ENCODE peak calls at places on chromosomes 12 and 14, in ten cellular contexts. One of them, this sample, is unnamed.

GRCh38 chr14:33796356-33796755 is 154.5 kb downstream of the EGLN3 start:
- DNase-seq in effector memory CD4-positive, alpha-beta T cell: no peak
- DNase-seq in ovary: no peak
- DNase-seq in kidney: no peak
- DNase-seq in left colon: no peak
- DNase-seq in NCI-H510A treated with DMSO at 0.1 percent for 48 hours: no peak
- DNase-seq in GM04504: no peak
- DNase-seq in fibroblast of mammary gland: peak; percentile 41
- DNase-seq in G401: no peak
- DNase-seq in Panc1: no peak
- DNase-seq in this sample: no peak

GRCh38 chr14:74945261-74945851 is 10.0 kb downstream of the PGF start:
- DNase-seq in G401: no peak
- DNase-seq in ovary: no peak
- DNase-seq in left colon: no peak
- DNase-seq in GM04504: no peak
- DNase-seq in fibroblast of mammary gland: peak; percentile 32
- DNase-seq in kidney: no peak
- DNase-seq in NCI-H510A treated with DMSO at 0.1 percent for 48 hours: no peak
- DNase-seq in Panc1: no peak
- DNase-seq in effector memory CD4-positive, alpha-beta T cell: no peak
- DNase-seq in this sample: no peak

GRCh38 chr12:92661269-92661668 is 41.5 kb upstream of the PLEKHG7 start:
- DNase-seq in kidney: no peak
- DNase-seq in effector memory CD4-positive, alpha-beta T cell: no peak
- DNase-seq in fibroblast of mammary gland: no peak
- DNase-seq in NCI-H510A treated with DMSO at 0.1 percent for 48 hours: no peak
- DNase-seq in left colon: no peak
- DNase-seq in G401: no peak
- DNase-seq in GM04504: no peak
- DNase-seq in Panc1: no peak
- DNase-seq in ovary: no peak
- DNase-seq in this sample: no peak

GRCh38 chr12:7602287-7602686 is 63.4 kb downstream of the APOBEC1 start:
- DNase-seq in fibroblast of mammary gland: peak; percentile 91
- DNase-seq in effector memory CD4-positive, alpha-beta T cell: no peak
- DNase-seq in Panc1: no peak
- DNase-seq in NCI-H510A treated with DMSO at 0.1 percent for 48 hours: no peak
- DNase-seq in ovary: no peak
- DNase-seq in left colon: no peak
- DNase-seq in kidney: no peak
- DNase-seq in GM04504: peak; percentile 13
- DNase-seq in G401: no peak
- DNase-seq in this sample: no peak

GRCh38 chr14:68759017-68759569 is 33.8 kb downstream of the ZFP36L1 start:
- DNase-seq in G401: no peak
- DNase-seq in fibroblast of mammary gland: no peak
- DNase-seq in ovary: no peak
- DNase-seq in left colon: no peak
- DNase-seq in effector memory CD4-positive, alpha-beta T cell: no peak
- DNase-seq in NCI-H510A treated with DMSO at 0.1 percent for 48 hours: no peak
- DNase-seq in GM04504: no peak
- DNase-seq in kidney: no peak
- DNase-seq in Panc1: no peak
- DNase-seq in this sample: no peak

GRCh38 chr12:111757361-111758119 is 9.2 kb upstream of the ALDH2 start:
- DNase-seq in NCI-H510A treated with DMSO at 0.1 percent for 48 hours: no peak
- DNase-seq in GM04504: no peak
- DNase-seq in fibroblast of mammary gland: peak; percentile 33
- DNase-seq in effector memory CD4-positive, alpha-beta T cell: no peak
- DNase-seq in Panc1: no peak
- DNase-seq in G401: peak; percentile 58
- DNase-seq in left colon: peak; percentile 56
- DNase-seq in ovary: no peak
- DNase-seq in kidney: peak; percentile 58
- DNase-seq in this sample: no peak

GRCh38 chr12:132036063-132036683 is 86.4 kb downstream of the EP400 start:
- DNase-seq in ovary: no peak
- DNase-seq in NCI-H510A treated with DMSO at 0.1 percent for 48 hours: no peak
- DNase-seq in fibroblast of mammary gland: no peak
- DNase-seq in G401: no peak
- DNase-seq in left colon: no peak
- DNase-seq in effector memory CD4-positive, alpha-beta T cell: no peak
- DNase-seq in kidney: no peak
- DNase-seq in GM04504: no peak
- DNase-seq in Panc1: no peak
- DNase-seq in this sample: no peak

GRCh38 chr12:126873701-126874100 is 1393.3 kb upstream of the TMEM132C start:
- DNase-seq in effector memory CD4-positive, alpha-beta T cell: no peak
- DNase-seq in ovary: no peak
- DNase-seq in left colon: no peak
- DNase-seq in Panc1: no peak
- DNase-seq in G401: no peak
- DNase-seq in fibroblast of mammary gland: no peak
- DNase-seq in GM04504: no peak
- DNase-seq in NCI-H510A treated with DMSO at 0.1 percent for 48 hours: no peak
- DNase-seq in kidney: no peak
- DNase-seq in this sample: no peak

GRCh38 chr12:68159681-68160304 is at the start of gene IFNG:
- DNase-seq in G401: no peak
- DNase-seq in GM04504: no peak
- DNase-seq in effector memory CD4-positive, alpha-beta T cell: no peak
- DNase-seq in NCI-H510A treated with DMSO at 0.1 percent for 48 hours: no peak
- DNase-seq in Panc1: no peak
- DNase-seq in kidney: no peak
- DNase-seq in ovary: no peak
- DNase-seq in fibroblast of mammary gland: no peak
- DNase-seq in left colon: no peak
- DNase-seq in this sample: no peak